ENCODE peak calls at places on chromosome 17, in six cellular contexts. O, Y, S, K, W and Z are unnamed samples.

GRCh38 chr17:29140631-29141483 is 39.3 kb downstream of the MYO18A start:
- DNase-seq in Y (no peak), K (no peak), S (no peak), W (no peak), O (no peak), Z (no peak)

GRCh38 chr17:55926276-55926995 is 175.6 kb downstream of the PCTP start:
- DNase-seq in O (no peak), K (no peak), Y (no peak), W (no peak), S (no peak), Z (no peak)

GRCh38 chr17:50183439-50184001 is 17.7 kb downstream of the SGCA start:
- DNase-seq in S (no peak), O (no peak), Y (no peak), K (no peak), W (no peak), Z (no peak)

GRCh38 chr17:10556301-10557005 is 7.0 kb upstream of the MYH2 start:
- DNase-seq in W (no peak), K (peak), S (no peak), Y (no peak), O (no peak), Z (no peak)

GRCh38 chr17:31491794-31492171 is 100.3 kb downstream of the RAB11FIP4 start:
- DNase-seq in O (no peak), S (no peak), Y (no peak), W (no peak), K (no peak), Z (no peak)

GRCh38 chr17:57970706-57971105 is 15.5 kb upstream of the CUEDC1 start:
- DNase-seq in Y (no peak), W (no peak), K (peak), S (no peak), O (no peak), Z (no peak)

GRCh38 chr17:68491381-68491849 is 20.8 kb upstream of the PRKAR1A start:
- DNase-seq in K (no peak), W (no peak), Y (no peak), O (no peak), S (no peak), Z (no peak)

GRCh38 chr17:71592431-71592830 is 528.4 kb upstream of the SOX9 start:
- DNase-seq in W (no peak), S (no peak), K (no peak), Y (no peak), O (no peak), Z (no peak)

GRCh38 chr17:20046629-20047028 is 37.5 kb downstream of the SPECC1 start:
- DNase-seq in S (no peak), Y (no peak), O (no peak), K (no peak), W (no peak), Z (no peak)

GRCh38 chr17:77279448-77280303 is 138.9 kb downstream of the SEC14L1 start:
- DNase-seq in S (no peak), W (no peak), K (no peak), O (no peak), Y (no peak), Z (no peak)

GRCh38 chr17:15261063-15261817 is 3.9 kb downstream of the PMP22 start:
- DNase-seq in O (no peak), S (no peak), Y (peak), K (no peak), W (no peak), Z (no peak)

GRCh38 chr17:38426441-38426840 is 1.8 kb upstream of the ARHGAP23 start:
- DNase-seq in O (no peak), W (no peak), K (no peak), S (no peak), Y (no peak), Z (no peak)

GRCh38 chr17:36755586-36755985 is 154.2 kb downstream of the MRM1 start:
- DNase-seq in O (no peak), W (no peak), K (no peak), Y (no peak), S (no peak), Z (no peak)

GRCh38 chr17:9056566-9056965 is 35.3 kb downstream of the NTN1 start:
- DNase-seq in W (no peak), O (no peak), K (no peak), Y (no peak), S (no peak), Z (no peak)

GRCh38 chr17:1087381-1088241 is 90.7 kb downstream of the TIMM22 start:
- DNase-seq in O (no peak), W (no peak), Y (peak), S (no peak), K (no peak), Z (peak)

GRCh38 chr17:79852748-79853147 is 13.5 kb upstream of the CBX4 start:
- DNase-seq in S (no peak), Y (no peak), W (no peak), O (no peak), K (no peak), Z (no peak)